ENCODE peak calls at places on chromosomes 1 and 21, in five cellular contexts. F is AG09309, D is AG04450, H is body of pancreas, G is fibroblast of the aortic adventitia. U is an unnamed sample.

GRCh38 chr1:7515175-7515574 is 255.9 kb upstream of the VAMP3 start:
- DNase-seq in H (peak; percentile 40), D (no peak), F (no peak), G (no peak), U (no peak)

GRCh38 chr1:7553042-7553690 is 217.9 kb upstream of the VAMP3 start:
- DNase-seq in H (no peak), F (no peak), G (no peak), D (no peak), U (no peak)

GRCh38 chr1:22119626-22120468 is 23.1 kb downstream of the WNT4 start:
- DNase-seq in G (no peak), H (no peak), F (no peak), D (no peak), U (no peak)

GRCh38 chr1:170495006-170495405 is 37.0 kb upstream of the GORAB start:
- DNase-seq in H (no peak), D (no peak), F (no peak), G (peak; percentile 57), U (no peak)

GRCh38 chr1:162470216-162470615 is 27.4 kb upstream of the UHMK1 start:
- DNase-seq in H (no peak), F (no peak), D (no peak), G (peak; percentile 11), U (peak; percentile 35)

GRCh38 chr1:15215116-15215515 is 31.9 kb upstream of the FHAD1 start:
- DNase-seq in D (no peak), F (no peak), G (no peak), H (no peak), U (no peak)

GRCh38 chr21:45545691-45546531 is 3.7 kb upstream of the SLC19A1 start:
- DNase-seq in D (no peak), F (no peak), H (no peak), G (no peak), U (no peak)

GRCh38 chr21:20451051-20451450 is 547.2 kb upstream of the NCAM2 start:
- DNase-seq in F (no peak), G (no peak), D (no peak), H (no peak), U (peak; percentile 2)

GRCh38 chr1:17066530-17067426 is 12.9 kb upstream of the SDHB start:
- DNase-seq in D (no peak), H (no peak), G (no peak), F (no peak), U (no peak)

GRCh38 chr1:27099154-27099903 is 55.6 kb downstream of the SLC9A1 start:
- DNase-seq in G (peak; percentile 85), D (peak; percentile 27), H (no peak), F (no peak), U (peak; percentile 81)

GRCh38 chr1:165116732-165117131 is 239.8 kb downstream of the LMX1A start:
- DNase-seq in H (no peak), D (no peak), G (peak; percentile 59), F (peak; percentile 14), U (peak; percentile 2)

GRCh38 chr1:221076467-221076866 is 197.2 kb downstream of the HLX start:
- DNase-seq in G (no peak), F (no peak), H (no peak), D (no peak), U (peak; percentile 43)

GRCh38 chr1:81226603-81226928 is 574.2 kb upstream of the ADGRL2 start:
- DNase-seq in H (no peak), G (no peak), F (no peak), D (no peak), U (no peak)

GRCh38 chr1:230548357-230548756 is 93.9 kb upstream of the COG2 start:
- DNase-seq in G (no peak), D (no peak), F (no peak), H (peak; percentile 28), U (no peak)

GRCh38 chr1:33301273-33301984 is 19.5 kb downstream of the A3GALT2 start:
- DNase-seq in H (peak; percentile 15), G (peak; percentile 16), F (no peak), D (no peak), U (peak; percentile 47)

GRCh38 chr1:54995835-54996234 is 2.9 kb upstream of the BSND start:
- DNase-seq in G (no peak), F (no peak), H (no peak), D (no peak), U (no peak)

GRCh38 chr21:44337941-44338895 is 972 bp downstream of the CFAP410 start:
- DNase-seq in D (no peak), H (peak; percentile 78), F (no peak), G (peak; percentile 46), U (peak; percentile 86)

GRCh38 chr21:31293986-31294385 is 50.1 kb downstream of the TIAM1 start:
- DNase-seq in F (peak; percentile 74), D (peak; percentile 69), G (peak; percentile 89), H (no peak), U (peak; percentile 67)

GRCh38 chr1:234001817-234002216 is 97.3 kb downstream of the SLC35F3 start:
- DNase-seq in H (no peak), D (no peak), G (no peak), F (no peak), U (peak; percentile 10)

DNA sequence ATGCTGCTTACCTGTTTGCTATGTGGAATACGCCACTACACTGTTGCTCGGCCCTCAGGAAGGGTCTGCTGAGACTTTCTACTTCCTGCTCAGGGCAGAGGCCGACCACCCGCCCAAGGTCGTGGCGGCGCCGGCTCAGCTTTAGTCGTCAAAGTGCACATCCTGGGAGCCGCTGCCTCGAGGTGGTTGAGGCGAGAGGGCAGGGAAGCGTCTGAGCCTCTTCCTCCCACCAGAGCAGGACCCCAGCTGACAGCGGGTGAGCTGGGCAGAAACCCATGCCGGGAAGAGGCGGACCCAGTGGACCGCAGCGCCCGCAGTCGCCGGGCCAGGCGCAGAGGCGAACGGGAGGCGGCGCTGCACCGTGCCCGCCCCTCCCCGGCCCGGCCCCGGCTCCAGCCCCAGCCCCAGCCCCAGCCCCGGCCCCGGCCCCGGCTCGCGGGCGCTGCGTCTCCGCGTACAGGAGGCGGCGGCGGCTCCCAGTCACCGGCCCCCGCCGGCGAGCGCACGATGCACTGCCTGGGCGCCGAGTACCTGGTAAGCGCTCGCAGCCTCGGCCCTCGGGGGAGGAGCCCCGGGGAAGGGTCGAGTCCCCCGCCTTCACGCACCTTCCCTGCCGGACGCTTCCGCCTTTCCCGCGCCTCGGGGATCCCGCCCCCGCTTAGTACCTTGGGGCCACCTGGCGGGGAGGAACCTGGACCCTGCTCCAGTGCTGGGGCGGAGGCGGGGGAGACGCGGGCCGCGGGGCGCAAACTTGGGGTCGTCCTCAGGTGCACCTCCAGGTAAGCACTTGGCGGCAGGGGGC is at the start of gene SLC44A3:
- DNase-seq in D (no peak), G (peak; percentile 30), F (no peak), H (peak; percentile 71), U (peak; percentile 55)
- TF ChIP-seq CTCF in D (peak; percentile 27), G (peak; percentile 37), F (peak; percentile 25), H (peak; percentile 29), U (peak; percentile 34)

DNA sequence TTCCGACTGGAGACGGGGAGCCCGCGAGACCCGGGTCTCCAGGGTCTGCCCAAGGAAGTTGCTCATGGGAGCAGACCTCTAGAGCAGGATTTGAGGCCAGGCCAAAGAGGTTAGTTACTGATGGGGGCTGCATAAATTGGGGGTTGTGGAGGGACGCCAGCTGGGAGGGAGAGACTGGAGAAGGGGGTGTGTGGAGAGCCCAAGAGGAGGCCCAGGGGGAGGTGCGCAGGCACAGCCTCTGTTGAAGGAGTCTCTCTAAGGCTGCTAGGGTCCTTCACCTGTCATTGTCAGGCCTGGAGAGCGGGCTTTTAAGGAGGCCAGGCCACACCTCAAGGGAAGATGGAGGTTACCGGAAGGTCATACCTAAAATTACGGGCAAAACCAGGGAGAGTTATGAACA is 363 bp downstream of the PLA2G5 start:
- DNase-seq in G (no peak), D (no peak), F (no peak), H (no peak), U (no peak)
- H3K4me3 ChIP-seq in G (no peak overlapping the region), D (no peak overlapping the region), F (no peak overlapping the region), H (no peak overlapping the region), U (no peak overlapping the region)

DNA sequence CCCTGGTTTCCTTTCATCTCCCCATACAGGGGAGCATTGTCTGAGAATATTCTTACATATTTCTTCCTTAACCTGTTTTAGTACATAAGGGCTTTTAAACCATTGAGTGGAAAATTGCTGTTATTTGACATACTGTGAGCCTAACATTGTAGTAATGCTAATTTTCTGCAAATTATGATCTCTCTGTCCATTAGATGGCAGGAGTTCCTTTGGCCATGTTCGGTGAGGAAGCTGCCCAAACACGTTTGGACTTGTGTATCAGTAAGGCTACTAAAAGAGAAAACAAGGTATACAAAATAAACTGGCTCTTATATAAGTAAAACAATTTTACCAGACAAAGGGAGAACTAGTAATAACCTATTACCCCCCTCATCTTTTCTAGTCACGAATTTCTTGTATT is 29.2 kb downstream of the CDC7 start:
- DNase-seq in G (peak; percentile 61), D (peak; percentile 20), F (no peak), H (no peak), U (peak; percentile 66)
- TF ChIP-seq CTCF in G (peak; percentile 32), D (peak; percentile 62), F (peak; percentile 41), H (no peak), U (peak; percentile 58)

GRCh38 chr1:151011154-151011850 is 3.1 kb downstream of the PRUNE1 start:
- DNase-seq in G (peak; percentile 11), H (no peak), F (no peak), D (no peak), U (no peak)

GRCh38 chr1:151009206-151009587 is 948 bp downstream of the PRUNE1 start:
- DNase-seq in G (peak; percentile 58), D (peak; percentile 37), F (no peak), H (no peak), U (peak; percentile 58)

GRCh38 chr1:151010346-151010726 is 2.1 kb downstream of the PRUNE1 start:
- DNase-seq in H (no peak), F (no peak), D (no peak), G (no peak), U (no peak)

GRCh38 chr1:151008244-151009205 is at the start of gene PRUNE1:
- DNase-seq in F (peak; percentile 80), D (peak; percentile 88), H (peak; percentile 98), G (peak; percentile 93), U (peak; percentile 97)

DNA sequence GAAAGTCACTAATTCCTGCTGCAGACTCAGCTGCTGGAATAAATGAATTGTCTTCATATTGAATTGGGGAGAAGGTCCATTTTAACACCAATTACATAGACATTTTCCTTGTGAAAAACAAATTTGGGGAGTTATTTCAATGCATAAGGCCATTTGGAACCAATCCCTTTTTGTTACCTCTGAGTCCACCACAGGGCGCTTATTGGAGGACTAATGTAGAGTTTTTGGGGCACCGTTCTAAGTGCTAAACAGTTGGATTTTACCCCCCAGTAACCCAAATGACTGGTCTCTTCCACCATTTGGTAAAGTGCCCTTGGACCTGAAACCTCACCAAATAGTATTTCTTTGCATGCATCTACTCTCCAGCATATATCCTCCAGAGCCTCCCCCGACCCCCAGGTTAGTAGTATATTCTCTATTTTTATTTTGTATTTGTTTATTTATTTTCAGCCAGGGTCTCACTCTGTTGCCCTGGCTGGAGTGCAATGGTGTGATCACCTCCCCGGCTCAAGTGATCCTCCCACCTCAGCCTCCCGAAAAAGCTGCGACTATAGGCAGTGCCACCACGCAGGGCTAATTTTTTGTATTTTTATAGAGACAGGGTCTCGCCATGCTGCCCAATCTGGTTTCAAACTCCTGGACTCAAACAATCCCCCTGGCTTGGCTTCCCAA is 1.6 kb downstream of the PRUNE1 start:
- DNase-seq in H (no peak), G (no peak), D (no peak), F (no peak), U (no peak)
- H3K4me3 ChIP-seq in H (no peak overlapping the region), G (peak overlapping the region; percentile 97), D (no peak overlapping the region), F (no peak overlapping the region), U (no peak overlapping the region)

GRCh38 chr1:104933846-104934245 is 1184.1 kb downstream of the AMY1C start:
- DNase-seq in G (no peak), H (no peak), F (no peak), D (no peak), U (no peak)
- TF ChIP-seq CTCF in G (no peak), H (no peak), F (no peak), D (no peak), U (no peak)

U was measured in fibroblast of villous mesenchyme.